ENCODE peak calls at places on chromosomes 13 and 19, in eight cellular contexts. One of them, this sample, is unnamed. For H3K9me3, the result is how much of the 10 kb centered on the place peaks cover.

GRCh38 chr13:41652735-41653361 is 195.5 kb downstream of the RGCC start:
- DNase-seq in IMR-90: peak
- DNase-seq in uterus: peak
- DNase-seq in Caco-2: peak
- DNase-seq in BE2C: peak
- DNase-seq in small intestine: peak
- DNase-seq in fibroblast of lung: peak
- DNase-seq in heart right ventricle: peak
- DNase-seq in this sample: no peak

GRCh38 chr13:110580800-110581199 is 19.3 kb upstream of the RAB20 start:
- DNase-seq in IMR-90: peak
- DNase-seq in uterus: no peak
- DNase-seq in Caco-2: no peak
- DNase-seq in BE2C: no peak
- DNase-seq in small intestine: no peak
- DNase-seq in fibroblast of lung: peak
- DNase-seq in heart right ventricle: no peak
- DNase-seq in this sample: no peak

GRCh38 chr13:107447591-107447990 is 767.7 kb downstream of the LIG4 start:
- DNase-seq in IMR-90: no peak
- DNase-seq in uterus: no peak
- DNase-seq in Caco-2: peak
- DNase-seq in BE2C: no peak
- DNase-seq in small intestine: no peak
- DNase-seq in fibroblast of lung: no peak
- DNase-seq in heart right ventricle: no peak
- DNase-seq in this sample: no peak

GRCh38 chr13:25281193-25281936 is 5.9 kb downstream of the MTMR6 start:
- DNase-seq in IMR-90: peak
- DNase-seq in uterus: no peak
- DNase-seq in Caco-2: no peak
- DNase-seq in BE2C: no peak
- DNase-seq in small intestine: no peak
- DNase-seq in fibroblast of lung: no peak
- DNase-seq in heart right ventricle: no peak
- DNase-seq in this sample: no peak

GRCh38 chr13:50757021-50757420 is 86.5 kb downstream of the DLEU7 start:
- DNase-seq in IMR-90: no peak
- DNase-seq in uterus: no peak
- DNase-seq in Caco-2: no peak
- DNase-seq in BE2C: no peak
- DNase-seq in small intestine: no peak
- DNase-seq in fibroblast of lung: no peak
- DNase-seq in heart right ventricle: no peak
- DNase-seq in this sample: no peak

GRCh38 chr19:1267441-1268391 is 1.4 kb upstream of the CIRBP start:
- DNase-seq in IMR-90: peak
- DNase-seq in uterus: peak
- DNase-seq in Caco-2: no peak
- DNase-seq in BE2C: no peak
- DNase-seq in small intestine: no peak
- DNase-seq in fibroblast of lung: no peak
- DNase-seq in heart right ventricle: peak
- DNase-seq in this sample: peak

GRCh38 chr19:5121286-5122120 is 152.6 kb downstream of the KDM4B start:
- DNase-seq in IMR-90: no peak
- DNase-seq in uterus: no peak
- DNase-seq in Caco-2: no peak
- DNase-seq in BE2C: no peak
- DNase-seq in small intestine: no peak
- DNase-seq in fibroblast of lung: no peak
- DNase-seq in heart right ventricle: no peak
- DNase-seq in this sample: no peak

GRCh38 chr19:5826531-5827341 is 12.8 kb downstream of the FUT6 start:
- DNase-seq in IMR-90: no peak
- DNase-seq in uterus: no peak
- DNase-seq in Caco-2: peak
- DNase-seq in BE2C: peak
- DNase-seq in small intestine: peak
- DNase-seq in fibroblast of lung: peak
- DNase-seq in heart right ventricle: peak
- DNase-seq in this sample: peak

GRCh38 chr19:38793186-38793585 is 4.2 kb downstream of the LGALS7B start:
- DNase-seq in IMR-90: peak
- DNase-seq in uterus: no peak
- DNase-seq in Caco-2: no peak
- DNase-seq in BE2C: no peak
- DNase-seq in small intestine: no peak
- DNase-seq in fibroblast of lung: peak
- DNase-seq in heart right ventricle: no peak
- DNase-seq in this sample: no peak

GRCh38 chr19:42098781-42099180 is 22.8 kb downstream of the ZNF574 start:
- DNase-seq in IMR-90: no peak
- DNase-seq in uterus: no peak
- DNase-seq in Caco-2: no peak
- DNase-seq in BE2C: no peak
- DNase-seq in small intestine: no peak
- DNase-seq in fibroblast of lung: no peak
- DNase-seq in heart right ventricle: no peak
- DNase-seq in this sample: peak

GRCh38 chr19:3844596-3844995 is 24.2 kb downstream of the ZFR2 start:
- DNase-seq in IMR-90: peak
- DNase-seq in uterus: no peak
- DNase-seq in Caco-2: no peak
- DNase-seq in BE2C: no peak
- DNase-seq in small intestine: no peak
- DNase-seq in fibroblast of lung: no peak
- DNase-seq in heart right ventricle: no peak
- DNase-seq in this sample: no peak

GRCh38 chr13:30165791-30166190 is 141.6 kb downstream of the KATNAL1 start:
- DNase-seq in IMR-90: no peak
- DNase-seq in uterus: no peak
- DNase-seq in Caco-2: no peak
- DNase-seq in BE2C: no peak
- DNase-seq in small intestine: peak
- DNase-seq in fibroblast of lung: no peak
- DNase-seq in heart right ventricle: no peak
- DNase-seq in this sample: no peak

GRCh38 chr13:110556224-110556606 is 5.3 kb downstream of the RAB20 start:
- DNase-seq in IMR-90: no peak
- DNase-seq in uterus: no peak
- DNase-seq in Caco-2: peak
- DNase-seq in BE2C: no peak
- DNase-seq in small intestine: peak
- DNase-seq in fibroblast of lung: no peak
- DNase-seq in heart right ventricle: no peak
- DNase-seq in this sample: no peak

GRCh38 chr13:102212729-102213128 is 189.1 kb downstream of the FGF14 start:
- DNase-seq in IMR-90: no peak
- DNase-seq in uterus: no peak
- DNase-seq in Caco-2: no peak
- DNase-seq in BE2C: no peak
- DNase-seq in small intestine: no peak
- DNase-seq in fibroblast of lung: no peak
- DNase-seq in heart right ventricle: no peak
- DNase-seq in this sample: no peak

GRCh38 chr13:93984876-93985275 is 494.6 kb downstream of the DCT start:
- DNase-seq in IMR-90: no peak
- DNase-seq in uterus: no peak
- DNase-seq in Caco-2: no peak
- DNase-seq in BE2C: no peak
- DNase-seq in small intestine: no peak
- DNase-seq in fibroblast of lung: no peak
- DNase-seq in heart right ventricle: no peak
- DNase-seq in this sample: no peak

GRCh38 chr13:92097337-92097903 is 699.0 kb downstream of the GPC5 start:
- DNase-seq in IMR-90: no peak
- DNase-seq in uterus: no peak
- DNase-seq in Caco-2: no peak
- DNase-seq in BE2C: no peak
- DNase-seq in small intestine: no peak
- DNase-seq in fibroblast of lung: peak
- DNase-seq in heart right ventricle: no peak
- DNase-seq in this sample: no peak

GRCh38 chr19:46126086-46126485 is 1.6 kb upstream of the IGFL3 start:
- DNase-seq in IMR-90: no peak
- DNase-seq in uterus: no peak
- DNase-seq in Caco-2: no peak
- DNase-seq in BE2C: no peak
- DNase-seq in small intestine: no peak
- DNase-seq in fibroblast of lung: no peak
- DNase-seq in heart right ventricle: no peak
- DNase-seq in this sample: no peak

GRCh38 chr19:36837902-36838783 is at the start of gene ZNF790:
- DNase-seq in IMR-90: peak
- DNase-seq in uterus: peak
- DNase-seq in Caco-2: peak
- DNase-seq in BE2C: peak
- DNase-seq in small intestine: peak
- DNase-seq in fibroblast of lung: peak
- DNase-seq in heart right ventricle: peak
- DNase-seq in this sample: peak

GRCh38 chr19:36837525-36837901 is 674 bp downstream of the ZNF790 start:
- DNase-seq in IMR-90: no peak
- DNase-seq in uterus: no peak
- DNase-seq in Caco-2: no peak
- DNase-seq in BE2C: no peak
- DNase-seq in small intestine: no peak
- DNase-seq in fibroblast of lung: no peak
- DNase-seq in heart right ventricle: no peak
- DNase-seq in this sample: no peak

GRCh38 chr19:36838784-36839324 is 667 bp upstream of the ZNF790 start:
- DNase-seq in IMR-90: peak
- DNase-seq in uterus: no peak
- DNase-seq in Caco-2: no peak
- DNase-seq in BE2C: no peak
- DNase-seq in small intestine: no peak
- DNase-seq in fibroblast of lung: no peak
- DNase-seq in heart right ventricle: no peak
- DNase-seq in this sample: no peak

GRCh38 chr19:36833430-36833829 is 4.8 kb downstream of the ZNF790 start:
- DNase-seq in IMR-90: no peak
- DNase-seq in uterus: no peak
- DNase-seq in Caco-2: no peak
- DNase-seq in BE2C: no peak
- DNase-seq in small intestine: no peak
- DNase-seq in fibroblast of lung: no peak
- DNase-seq in heart right ventricle: no peak
- DNase-seq in this sample: no peak
- H3K9me3 ChIP-seq in IMR-90: half or more
- H3K9me3 ChIP-seq in uterus: under half
- H3K9me3 ChIP-seq in Caco-2: half or more
- H3K9me3 ChIP-seq in BE2C: under half
- H3K9me3 ChIP-seq in small intestine: under half
- H3K9me3 ChIP-seq in fibroblast of lung: under half
- H3K9me3 ChIP-seq in heart right ventricle: half or more
- H3K9me3 ChIP-seq in this sample: under half

DNA sequence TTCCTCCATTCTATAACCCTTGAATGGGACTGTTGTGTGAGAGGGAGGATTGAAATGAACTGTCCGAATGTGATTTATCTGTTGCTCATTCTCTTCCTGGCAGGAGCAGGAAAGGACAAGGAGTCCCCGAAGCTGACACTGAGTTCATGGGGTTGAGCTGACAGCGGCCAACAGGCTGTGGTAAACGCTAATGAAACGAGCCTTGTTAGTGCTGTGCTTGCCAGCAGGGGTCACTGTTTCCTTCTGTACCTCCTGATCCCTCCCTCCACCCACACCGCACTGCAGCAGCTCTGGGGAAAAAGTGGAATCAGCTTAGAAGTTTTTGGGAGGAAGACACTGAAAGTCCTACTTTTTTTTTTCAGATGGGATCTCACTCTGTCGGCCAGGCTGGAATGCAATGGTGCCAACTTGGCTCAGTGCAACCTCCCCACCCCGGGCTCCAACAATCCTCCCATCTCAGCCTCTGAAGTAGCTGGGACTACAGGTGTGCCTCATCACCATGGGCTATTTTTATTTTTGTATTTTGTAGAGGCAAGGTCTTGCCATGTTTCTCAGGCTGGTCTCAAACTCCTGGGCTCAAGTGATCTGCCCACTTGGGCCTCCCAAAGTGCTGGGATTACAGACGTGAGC is 6.7 kb upstream of the ZNF761 start:
- DNase-seq in IMR-90: peak
- DNase-seq in uterus: peak
- DNase-seq in Caco-2: peak
- DNase-seq in BE2C: peak
- DNase-seq in small intestine: peak
- DNase-seq in fibroblast of lung: peak
- DNase-seq in heart right ventricle: peak
- DNase-seq in this sample: peak
- H3K9me3 ChIP-seq in IMR-90: under half
- H3K9me3 ChIP-seq in uterus: under half
- H3K9me3 ChIP-seq in Caco-2: under half
- H3K9me3 ChIP-seq in BE2C: under half
- H3K9me3 ChIP-seq in small intestine: under half
- H3K9me3 ChIP-seq in fibroblast of lung: under half
- H3K9me3 ChIP-seq in heart right ventricle: under half
- H3K9me3 ChIP-seq in this sample: under half

GRCh38 chr13:48315981-48316380 is 12.4 kb downstream of the RB1 start:
- DNase-seq in IMR-90: no peak
- DNase-seq in uterus: no peak
- DNase-seq in Caco-2: no peak
- DNase-seq in BE2C: no peak
- DNase-seq in small intestine: no peak
- DNase-seq in fibroblast of lung: peak
- DNase-seq in heart right ventricle: peak
- DNase-seq in this sample: no peak
- H3K9me3 ChIP-seq in IMR-90: under half
- H3K9me3 ChIP-seq in uterus: under half
- H3K9me3 ChIP-seq in Caco-2: under half
- H3K9me3 ChIP-seq in BE2C: under half
- H3K9me3 ChIP-seq in small intestine: under half
- H3K9me3 ChIP-seq in fibroblast of lung: under half
- H3K9me3 ChIP-seq in heart right ventricle: under half
- H3K9me3 ChIP-seq in this sample: under half

GRCh38 chr19:27672309-27673047 is 1540.5 kb downstream of the UQCRFS1 start:
- DNase-seq in IMR-90: no peak
- DNase-seq in uterus: no peak
- DNase-seq in Caco-2: no peak
- DNase-seq in BE2C: no peak
- DNase-seq in small intestine: no peak
- DNase-seq in fibroblast of lung: no peak
- DNase-seq in heart right ventricle: peak
- DNase-seq in this sample: no peak

GRCh38 chr19:27675771-27676170 is 1537.2 kb downstream of the UQCRFS1 start:
- DNase-seq in IMR-90: no peak
- DNase-seq in uterus: no peak
- DNase-seq in Caco-2: no peak
- DNase-seq in BE2C: no peak
- DNase-seq in small intestine: no peak
- DNase-seq in fibroblast of lung: no peak
- DNase-seq in heart right ventricle: no peak
- DNase-seq in this sample: no peak

GRCh38 chr19:27674701-27675100 is 1538.2 kb downstream of the UQCRFS1 start:
- DNase-seq in IMR-90: no peak
- DNase-seq in uterus: no peak
- DNase-seq in Caco-2: no peak
- DNase-seq in BE2C: no peak
- DNase-seq in small intestine: no peak
- DNase-seq in fibroblast of lung: no peak
- DNase-seq in heart right ventricle: no peak
- DNase-seq in this sample: no peak

GRCh38 chr19:27671876-27672275 is 1541.1 kb downstream of the UQCRFS1 start:
- DNase-seq in IMR-90: no peak
- DNase-seq in uterus: no peak
- DNase-seq in Caco-2: no peak
- DNase-seq in BE2C: no peak
- DNase-seq in small intestine: no peak
- DNase-seq in fibroblast of lung: no peak
- DNase-seq in heart right ventricle: no peak
- DNase-seq in this sample: no peak

GRCh38 chr19:27673986-27674385 is 1539.0 kb downstream of the UQCRFS1 start:
- DNase-seq in IMR-90: no peak
- DNase-seq in uterus: no peak
- DNase-seq in Caco-2: no peak
- DNase-seq in BE2C: no peak
- DNase-seq in small intestine: no peak
- DNase-seq in fibroblast of lung: no peak
- DNase-seq in heart right ventricle: no peak
- DNase-seq in this sample: no peak
- H3K9me3 ChIP-seq in IMR-90: under half
- H3K9me3 ChIP-seq in uterus: under half
- H3K9me3 ChIP-seq in Caco-2: under half
- H3K9me3 ChIP-seq in BE2C: under half
- H3K9me3 ChIP-seq in small intestine: under half
- H3K9me3 ChIP-seq in fibroblast of lung: under half
- H3K9me3 ChIP-seq in heart right ventricle: under half
- H3K9me3 ChIP-seq in this sample: under half

This sample was measured in pancreas.